ENCODE peak calls at places on chromosomes 5 and 9, in nine cellular contexts. I is nephron progenitor cell, F is PC-9, N is right lobe of liver, D is WTC11, M is A549, H is HCT116, U is heart left ventricle, X is BJ. A is an unnamed sample.

GRCh38 chr9:116190595-116190994 is 37.0 kb downstream of the PAPPA start:
- DNase-seq in I (no peak), F (no peak), N (no peak), D (no peak), M (no peak), H (no peak), U (no peak), X (no peak), A (no peak)

GRCh38 chr5:5583023-5583765 is 160.7 kb downstream of the ICE1 start:
- DNase-seq in I (no peak), F (no peak), N (no peak), D (no peak), M (no peak), H (no peak), U (no peak), X (no peak), A (no peak)

GRCh38 chr5:97553829-97554452 is 370.9 kb upstream of the RIOK2 start:
- DNase-seq in I (no peak), F (no peak), N (no peak), D (no peak), M (no peak), H (no peak), U (no peak), X (no peak), A (no peak)

GRCh38 chr9:74556685-74557084 is 59.5 kb downstream of the RORB start:
- DNase-seq in I (no peak), F (no peak), N (no peak), D (no peak), M (no peak), H (no peak), U (no peak), X (no peak), A (peak; percentile 3)

GRCh38 chr5:134114886-134115805 is 665 bp downstream of the TCF7 start:
- DNase-seq in I (peak; percentile 60), F (peak; percentile 34), N (no peak), D (peak; percentile 82), M (peak; percentile 41), H (no peak), U (no peak), X (no peak), A (peak; percentile 60)

GRCh38 chr5:53027913-53028312 is 38.8 kb downstream of the ITGA2 start:
- DNase-seq in I (no peak), F (peak; percentile 51), N (no peak), D (no peak), M (no peak), H (no peak), U (peak; percentile 28), X (no peak), A (no peak)

GRCh38 chr5:15943487-15943886 is 236.1 kb downstream of the MARCHF11 start:
- DNase-seq in I (no peak), F (no peak), N (no peak), D (no peak), M (no peak), H (no peak), U (no peak), X (no peak), A (no peak)

GRCh38 chr5:127031863-127032232 is 1.5 kb upstream of the MARCHF3 start:
- DNase-seq in I (no peak), F (no peak), N (no peak), D (no peak), M (no peak), H (no peak), U (no peak), X (no peak), A (no peak)

GRCh38 chr9:17116400-17116837 is 18.4 kb upstream of the CNTLN start:
- DNase-seq in I (no peak), F (no peak), N (no peak), D (no peak), M (peak; percentile 31), H (peak; percentile 19), U (no peak), X (no peak), A (no peak)

GRCh38 chr9:89278997-89279739 is 31.8 kb upstream of the CKS2 start:
- DNase-seq in I (peak; percentile 9), F (no peak), N (no peak), D (no peak), M (peak; percentile 41), H (peak; percentile 36), U (no peak), X (no peak), A (peak; percentile 55)

GRCh38 chr9:128696923-128697707 is 5.2 kb upstream of the PKN3 start:
- DNase-seq in I (no peak), F (no peak), N (no peak), D (no peak), M (no peak), H (no peak), U (no peak), X (no peak), A (no peak)

GRCh38 chr5:72597456-72597948 is 90.3 kb upstream of the ZNF366 start:
- DNase-seq in I (no peak), F (peak; percentile 41), N (no peak), D (no peak), M (peak; percentile 6), H (no peak), U (no peak), X (no peak), A (no peak)

GRCh38 chr5:133741396-133741795 is 129.1 kb upstream of the FSTL4 start:
- DNase-seq in I (no peak), F (no peak), N (no peak), D (no peak), M (no peak), H (no peak), U (no peak), X (no peak), A (no peak)

GRCh38 chr9:137318976-137319375 is 16.9 kb upstream of the NRARP start:
- DNase-seq in I (peak; percentile 63), F (peak; percentile 63), N (no peak), D (peak; percentile 71), M (no peak), H (no peak), U (peak; percentile 84), X (no peak), A (no peak)
- TF ChIP-seq CTCF in I (peak; percentile 41), F (peak; percentile 33), N (no peak), D (no peak), M (no peak), H (peak; percentile 8), U (peak; percentile 52), X (peak; percentile 39), A (no peak)

DNA sequence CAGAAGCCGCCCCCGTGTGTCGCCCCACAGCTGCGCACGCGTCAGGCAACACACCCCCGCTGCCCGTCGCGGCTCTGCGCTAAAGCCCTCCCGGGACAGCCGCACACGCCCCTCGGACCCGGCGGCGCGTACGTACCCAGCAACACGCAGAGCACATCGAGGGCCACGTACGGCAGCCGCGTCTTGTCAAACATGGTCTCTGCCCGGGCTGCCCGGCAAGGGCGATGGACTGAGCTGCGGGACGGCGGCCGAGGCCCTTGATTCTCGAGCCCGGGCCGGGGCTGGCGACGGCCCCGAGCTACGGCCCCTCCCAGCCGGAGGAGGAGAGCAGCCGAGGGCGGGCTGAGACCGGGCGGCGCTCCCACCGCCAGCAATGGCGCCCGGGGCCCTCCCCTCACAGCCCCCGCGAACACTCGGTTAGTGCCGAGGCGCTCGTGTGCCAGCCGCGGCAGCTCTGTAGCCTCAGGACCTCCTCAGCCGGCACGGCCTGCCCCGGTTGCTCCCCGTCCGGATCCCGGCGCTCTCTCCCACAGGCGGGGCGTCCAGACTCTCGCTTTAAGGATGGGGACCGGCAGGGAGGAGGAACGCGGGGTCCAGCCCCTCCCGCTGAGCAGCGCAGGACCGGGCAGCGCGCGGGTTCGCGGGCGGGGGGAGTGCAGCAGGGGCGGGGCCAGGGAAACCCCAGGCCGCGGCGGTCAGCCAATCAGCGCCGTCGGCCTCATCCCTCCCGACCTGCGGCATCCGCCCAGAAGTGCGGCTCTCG is at the start of gene PLPP1:
- DNase-seq in I (peak; percentile 94), F (peak; percentile 92), N (peak; percentile 96), D (peak; percentile 92), M (peak; percentile 87), H (peak; percentile 56), U (peak; percentile 95), X (peak; percentile 29), A (peak; percentile 93)
- TF ChIP-seq CTCF in I (no peak), F (no peak), N (no peak), D (no peak), M (peak; percentile 11), H (no peak), U (no peak), X (no peak), A (peak; percentile 21)

GRCh38 chr9:87437966-87438365 is 59.7 kb upstream of the DAPK1 start:
- DNase-seq in I (no peak), F (no peak), N (no peak), D (no peak), M (no peak), H (no peak), U (no peak), X (no peak), A (no peak)

GRCh38 chr9:87433853-87434252 is 63.8 kb upstream of the DAPK1 start:
- DNase-seq in I (no peak), F (no peak), N (no peak), D (no peak), M (no peak), H (no peak), U (no peak), X (no peak), A (no peak)

GRCh38 chr9:87435189-87435880 is 62.3 kb upstream of the DAPK1 start:
- DNase-seq in I (no peak), F (no peak), N (no peak), D (no peak), M (no peak), H (no peak), U (no peak), X (no peak), A (no peak)

GRCh38 chr9:87434341-87434740 is 63.3 kb upstream of the DAPK1 start:
- DNase-seq in I (no peak), F (no peak), N (no peak), D (no peak), M (no peak), H (no peak), U (no peak), X (no peak), A (no peak)

DNA sequence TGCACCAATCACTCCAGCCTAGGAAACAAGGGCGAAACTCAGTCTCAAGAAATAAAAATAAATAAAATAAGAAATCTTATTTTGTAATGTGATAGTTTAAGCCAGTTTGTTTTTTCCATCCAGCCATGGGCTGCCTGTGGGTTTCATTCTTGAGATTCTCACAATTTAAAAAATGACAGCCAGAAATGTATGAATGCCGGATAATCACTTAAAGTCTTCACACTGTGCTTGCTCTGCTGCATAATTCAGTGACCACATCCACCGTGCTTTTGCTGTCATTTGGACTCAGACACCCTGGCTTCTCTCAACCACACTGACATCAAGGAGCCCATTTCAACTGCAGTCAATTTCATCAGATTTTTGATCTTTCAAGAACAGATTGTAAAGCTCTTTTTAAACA is 61.0 kb upstream of the DAPK1 start:
- DNase-seq in I (no peak), F (no peak), N (no peak), D (no peak), M (no peak), H (no peak), U (no peak), X (no peak), A (no peak)
- TF ChIP-seq CTCF in I (no peak), F (no peak), N (no peak), D (no peak), M (no peak), H (no peak), U (no peak), X (no peak), A (no peak)

DNA sequence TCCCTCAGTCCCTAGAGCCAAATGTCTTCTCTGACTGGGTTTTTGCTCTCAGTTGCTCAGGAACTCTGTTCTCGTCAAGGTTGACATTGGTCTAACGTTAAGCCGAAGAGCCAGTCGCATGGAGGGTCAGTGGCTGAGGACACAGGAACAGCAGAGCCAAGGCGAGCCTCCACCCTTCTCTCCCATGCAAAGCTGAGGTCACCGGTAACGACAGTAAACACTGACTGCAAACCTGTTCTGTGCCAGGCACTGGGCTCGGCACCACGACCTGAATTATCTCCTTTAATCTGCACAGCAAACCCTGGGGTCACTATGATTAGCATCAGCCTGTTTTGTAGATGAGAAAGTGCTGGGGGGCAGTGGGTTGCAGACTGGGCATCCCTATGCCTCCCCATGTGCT is 171.0 kb downstream of the COL23A1 start:
- DNase-seq in I (no peak), F (no peak), N (peak; percentile 25), D (no peak), M (no peak), H (no peak), U (no peak), X (no peak), A (no peak)
- TF ChIP-seq CTCF in I (no peak), F (no peak), N (no peak), D (no peak), M (no peak), H (no peak), U (no peak), X (no peak), A (no peak)